ENCODE peak calls at places on chromosomes 7 and 10, in five cellular contexts. D is HCT116, L is GM12878, R is H1, B is GM23338. Q is an unnamed sample.

GRCh38 chr7:74294191-74294998 is 5.2 kb downstream of the CLIP2 start:
- DNase-seq in D (no peak), L (no peak), R (no peak), B (peak; percentile 48), Q (no peak)

GRCh38 chr7:104442461-104442860 is 114.1 kb downstream of the LHFPL3 start:
- DNase-seq in D (no peak), L (no peak), R (no peak), B (no peak), Q (no peak)

GRCh38 chr10:1316806-1317131 is 260.6 kb downstream of the WDR37 start:
- DNase-seq in D (no peak), L (no peak), R (peak; percentile 31), B (no peak), Q (no peak)

GRCh38 chr10:104254493-104255243 is at the start of gene GSTO1:
- DNase-seq in D (peak; percentile 51), L (peak; percentile 30), R (peak; percentile 67), B (peak; percentile 74), Q (no peak)

GRCh38 chr10:130686680-130687300 is 550.6 kb downstream of the GLRX3 start:
- DNase-seq in D (no peak), L (no peak), R (no peak), B (peak; percentile 36), Q (no peak)

GRCh38 chr10:17841055-17841454 is 31.9 kb downstream of the MRC1 start:
- DNase-seq in D (no peak), L (no peak), R (no peak), B (no peak), Q (no peak)

GRCh38 chr10:48514916-48515315 is 90.0 kb downstream of the ARHGAP22 start:
- DNase-seq in D (no peak), L (no peak), R (no peak), B (no peak), Q (no peak)

GRCh38 chr7:138030679-138031351 is 28.9 kb upstream of the CREB3L2 start:
- DNase-seq in D (no peak), L (no peak), R (no peak), B (no peak), Q (no peak)

GRCh38 chr10:132422931-132423813 is 26.2 kb downstream of the PWWP2B start:
- DNase-seq in D (no peak), L (no peak), R (no peak), B (no peak), Q (no peak)

GRCh38 chr7:77360104-77360503 is 56.0 kb downstream of the GSAP start:
- DNase-seq in D (no peak), L (no peak), R (no peak), B (no peak), Q (no peak)

GRCh38 chr7:156616269-156617202 is 24.0 kb upstream of the RNF32 start:
- DNase-seq in D (no peak), L (no peak), R (peak; percentile 68), B (peak; percentile 66), Q (no peak)
- TF ChIP-seq EZH2 in D (no peak), L (no peak), R (no peak), B (peak; percentile 55), Q (peak; percentile 82)

GRCh38 chr10:6384031-6384430 is 181.3 kb downstream of the PFKFB3 start:
- DNase-seq in D (no peak), L (no peak), R (peak; percentile 8), B (no peak), Q (no peak)
- TF ChIP-seq POLR2AphosphoS5 in D (no peak), L (no peak), R (no peak), B (no peak), Q (no peak)

DNA sequence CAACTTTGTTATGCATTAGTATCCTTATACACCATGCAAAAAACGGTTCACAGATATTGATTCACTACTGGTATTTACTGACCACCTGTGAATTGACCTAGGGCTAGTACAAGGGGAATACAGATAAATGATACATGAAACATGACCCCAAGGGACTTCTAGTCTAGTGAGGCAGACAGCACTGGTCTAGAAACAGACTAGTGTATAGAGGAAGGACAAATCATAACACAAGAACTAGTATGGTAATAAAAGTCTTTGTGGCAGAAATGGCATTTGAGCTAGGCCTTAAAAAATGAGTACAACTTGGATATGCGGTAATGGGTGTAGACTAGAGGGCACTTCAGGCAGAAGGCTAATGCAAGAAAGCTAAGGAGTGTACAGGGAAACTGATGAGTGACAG is 86.6 kb downstream of the SLC25A13 start:
- DNase-seq in D (no peak), L (no peak), R (no peak), B (no peak), Q (no peak)
- H3K27ac ChIP-seq in D (no peak overlapping the region), L (no peak overlapping the region), R (no peak overlapping the region), B (no peak overlapping the region), Q (no peak overlapping the region)

DNA sequence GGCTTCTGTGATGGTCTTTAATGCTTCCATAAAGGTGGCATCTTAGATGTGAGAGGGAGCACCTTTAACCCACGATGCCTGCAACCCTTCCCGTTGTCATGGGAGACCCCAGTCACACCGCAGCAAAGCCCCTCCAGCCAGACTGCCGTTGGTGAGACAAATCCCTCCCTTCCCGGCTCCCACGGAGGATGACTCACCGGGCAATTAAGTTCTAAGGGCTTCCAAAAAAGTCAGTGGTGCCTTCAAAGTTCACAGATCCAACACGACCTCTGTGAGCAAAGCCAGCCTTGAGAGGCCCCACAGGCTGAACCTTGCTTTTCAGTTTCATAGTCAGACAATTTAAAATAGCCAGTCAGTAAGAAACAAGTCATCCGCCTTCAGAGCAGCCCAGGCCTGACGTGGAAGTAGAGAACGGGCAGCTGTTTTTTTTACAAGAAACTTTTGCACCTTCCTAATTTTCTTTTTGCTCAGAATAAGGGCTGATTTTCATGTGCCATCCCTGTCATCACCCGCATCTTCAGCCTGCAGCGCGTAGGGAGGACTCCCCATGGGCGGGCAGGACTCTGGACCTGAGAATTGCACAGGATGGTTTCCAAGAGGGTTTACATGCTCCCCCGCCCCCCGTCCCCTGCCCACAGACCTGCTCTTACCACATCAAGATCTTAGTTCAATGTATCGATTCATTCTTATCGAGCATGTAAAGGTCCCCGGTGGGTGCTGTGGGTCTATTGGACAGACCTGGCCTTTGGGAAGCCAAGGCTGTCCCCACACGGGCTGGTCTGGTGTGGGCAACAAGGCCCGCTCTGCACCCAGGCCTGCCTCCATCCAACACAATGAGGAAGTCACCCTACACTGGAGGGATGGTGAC is 333.9 kb downstream of the DNAJB6 start:
- DNase-seq in D (no peak), L (no peak), R (no peak), B (no peak), Q (no peak)
- TF ChIP-seq EZH2 in D (no peak), L (no peak), R (no peak), B (no peak), Q (no peak)

DNA sequence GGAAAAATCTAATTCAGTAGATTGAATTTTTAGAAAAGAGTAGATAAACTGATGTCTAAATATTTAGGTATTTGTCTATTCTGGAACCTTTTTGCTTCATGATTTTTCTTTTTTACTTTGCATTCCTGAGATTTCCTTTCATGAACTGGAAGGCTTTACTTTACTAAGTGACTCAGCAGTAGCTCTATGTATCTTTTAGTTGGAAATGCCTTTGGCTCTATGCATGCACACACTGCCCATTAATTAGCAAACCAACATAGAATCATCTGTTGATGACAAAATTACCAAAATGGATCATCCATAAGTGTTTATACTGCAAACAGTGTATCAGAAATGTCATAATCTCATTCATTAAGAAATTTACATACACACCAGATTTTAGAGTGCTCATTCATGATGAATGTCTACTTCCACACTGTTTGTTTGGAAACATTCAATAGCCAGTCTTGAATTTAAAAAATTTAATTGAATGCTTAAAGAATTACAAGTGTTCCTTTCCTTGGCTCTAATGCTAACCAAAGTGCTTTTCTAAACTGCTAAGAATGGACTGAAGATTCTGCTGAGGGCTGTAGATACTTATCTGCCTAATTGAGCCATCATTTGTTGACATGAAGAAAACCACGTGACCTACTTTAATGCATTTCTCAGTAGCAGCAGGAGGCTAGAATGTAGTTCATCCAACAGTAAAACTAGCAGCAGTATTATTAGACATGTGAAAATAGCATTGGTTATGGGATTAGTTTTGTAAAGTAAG is 282.0 kb downstream of the ADK start:
- DNase-seq in D (no peak), L (no peak), R (no peak), B (no peak), Q (no peak)
- TF ChIP-seq POLR2AphosphoS5 in D (no peak), L (no peak), R (no peak), B (no peak), Q (no peak)